ENCODE peak calls at places on chromosome 22, in four cellular contexts. Y, R, U and Z are unnamed samples.

GRCh38 chr22:45572444-45572843 is 69.8 kb downstream of the FBLN1 start:
- DNase-seq in Y (no peak), R (no peak), U (no peak), Z (no peak)

GRCh38 chr22:38700271-38700788 is 413 bp downstream of the JOSD1 start:
- DNase-seq in Y (no peak), R (peak), U (no peak), Z (no peak)

GRCh38 chr22:30712094-30712493 is 17.4 kb downstream of the OSBP2 start:
- DNase-seq in Y (no peak), R (no peak), U (no peak), Z (no peak)

GRCh38 chr22:19871845-19872778 is 17.4 kb upstream of the GNB1L start:
- DNase-seq in Y (no peak), R (peak), U (no peak), Z (no peak)

GRCh38 chr22:39446239-39446721 is 10.5 kb upstream of the MGAT3 start:
- DNase-seq in Y (no peak), R (no peak), U (no peak), Z (peak)

GRCh38 chr22:44668190-44668885 is 33.7 kb upstream of the PRR5 start:
- DNase-seq in Y (no peak), R (no peak), U (no peak), Z (no peak)

GRCh38 chr22:24696551-24697001 is 77.9 kb downstream of the PIWIL3 start:
- DNase-seq in Y (no peak), R (no peak), U (no peak), Z (no peak)

GRCh38 chr22:40637181-40638150 is 947 bp upstream of the MRTFA start:
- DNase-seq in Y (no peak), R (peak), U (no peak), Z (no peak)

GRCh38 chr22:43042101-43042780 is 27.3 kb upstream of the PACSIN2 start:
- DNase-seq in Y (peak), R (no peak), U (no peak), Z (no peak)

GRCh38 chr22:22855085-22855484 is 32.5 kb upstream of the IGLL5 start:
- DNase-seq in Y (no peak), R (no peak), U (no peak), Z (no peak)

GRCh38 chr22:30519842-30520425 is 14.4 kb upstream of the SEC14L4 start:
- DNase-seq in Y (no peak), R (no peak), U (no peak), Z (no peak)

GRCh38 chr22:17638182-17638431 is 450 bp upstream of the BCL2L13 start:
- DNase-seq in Y (no peak), R (no peak), U (no peak), Z (peak)